ENCODE peak calls at places on chromosome 3, in six cellular contexts. C is esophagus squamous epithelium, E is heart left ventricle, T is HCT116, L is H1, B is gastrocnemius medialis. K is an unnamed sample.

GRCh38 chr3:50323614-50324199 is 1.2 kb upstream of the HYAL2 start:
- DNase-seq in C (no peak), B (no peak), L (no peak), E (peak), T (no peak), K (no peak)

GRCh38 chr3:58488962-58489361 is 2.9 kb upstream of the KCTD6 start:
- DNase-seq in B (no peak), T (no peak), C (no peak), E (no peak), L (no peak), K (no peak)

GRCh38 chr3:194985031-194985578 is 285.9 kb downstream of the XXYLT1 start:
- DNase-seq in T (peak), B (peak), C (peak), E (peak), L (peak), K (no peak)

GRCh38 chr3:118793176-118793575 is 241.5 kb downstream of the IGSF11 start:
- DNase-seq in C (no peak), E (no peak), T (no peak), L (no peak), B (no peak), K (no peak)

GRCh38 chr3:145422541-145422940 is 738.4 kb downstream of the PLOD2 start:
- DNase-seq in T (no peak), E (no peak), C (no peak), L (no peak), B (no peak), K (no peak)

GRCh38 chr3:42025388-42026138 is 63.7 kb upstream of the ULK4 start:
- DNase-seq in L (no peak), T (peak), B (peak), E (peak), C (peak), K (peak)

GRCh38 chr3:60430208-60430607 is 821.0 kb downstream of the FHIT start:
- DNase-seq in L (no peak), B (no peak), T (no peak), E (no peak), C (no peak), K (no peak)

GRCh38 chr3:29374255-29374654 is 93.4 kb downstream of the RBMS3 start:
- DNase-seq in C (no peak), B (no peak), L (no peak), E (no peak), T (no peak), K (no peak)

GRCh38 chr3:73624363-73625123 is at the start of gene PDZRN3:
- DNase-seq in C (no peak), L (peak), B (peak), T (no peak), E (peak), K (no peak)

GRCh38 chr3:73623996-73624362 is 762 bp downstream of the PDZRN3 start:
- DNase-seq in B (peak), L (peak), T (no peak), C (no peak), E (peak), K (no peak)

GRCh38 chr3:73623316-73623715 is 1.4 kb downstream of the PDZRN3 start:
- DNase-seq in T (no peak), L (no peak), C (no peak), B (no peak), E (peak), K (no peak)

GRCh38 chr3:73621388-73621787 is 3.4 kb downstream of the PDZRN3 start:
- DNase-seq in E (peak), T (no peak), C (no peak), L (no peak), B (peak), K (no peak)

GRCh38 chr3:73622135-73622534 is 2.6 kb downstream of the PDZRN3 start:
- DNase-seq in B (peak), T (no peak), E (peak), C (no peak), L (no peak), K (no peak)
- TF ChIP-seq POLR2A in B (no peak), T (no peak), E (no peak), C (no peak), L (no peak), K (no peak)

DNA sequence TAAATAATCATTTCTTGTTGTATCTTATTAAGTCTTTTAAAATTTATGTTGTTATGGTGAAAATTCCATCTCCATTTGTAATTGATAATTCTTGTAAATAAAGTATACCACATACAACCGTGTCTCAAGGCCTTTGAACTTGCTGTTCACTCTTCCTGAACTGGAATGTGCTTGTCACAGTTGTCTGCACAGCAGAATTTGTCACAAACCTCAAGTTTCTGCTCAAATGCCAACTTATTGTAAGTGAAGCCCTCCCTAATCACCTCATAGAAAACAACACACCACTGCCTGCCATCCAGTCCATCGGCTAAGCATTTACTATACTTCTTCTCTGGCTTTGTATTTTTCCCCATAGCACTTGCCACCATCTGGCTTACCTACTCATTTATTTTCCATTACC is 192.3 kb downstream of the THRB start:
- DNase-seq in E (no peak), L (no peak), C (no peak), T (no peak), B (no peak), K (no peak)
- TF ChIP-seq POLR2A in E (no peak), L (no peak), C (no peak), T (no peak), B (no peak), K (no peak)

GRCh38 chr3:142724682-142725351 is 983 bp downstream of the TRPC1 start:
- DNase-seq in B (no peak), T (peak), L (peak), C (no peak), E (peak), K (no peak)
- TF ChIP-seq POLR2A in B (no peak), T (no peak), L (peak), C (no peak), E (no peak), K (no peak)

GRCh38 chr3:149872589-149872988 is 59.6 kb downstream of the RNF13 start:
- DNase-seq in E (no peak), L (no peak), T (no peak), C (no peak), B (no peak), K (no peak)
- TF ChIP-seq POLR2A in E (no peak), L (no peak), T (no peak), C (no peak), B (no peak), K (no peak)

GRCh38 chr3:128051459-128051836 is 789 bp upstream of the SEC61A1 start:
- DNase-seq in C (no peak), B (no peak), T (no peak), L (no peak), E (no peak), K (no peak)

GRCh38 chr3:128050597-128050996 is 1.6 kb upstream of the SEC61A1 start:
- DNase-seq in E (peak), C (no peak), T (no peak), B (no peak), L (no peak), K (no peak)

GRCh38 chr3:128052831-128053419 is 688 bp downstream of the SEC61A1 start:
- DNase-seq in L (no peak), E (no peak), C (no peak), T (no peak), B (peak), K (no peak)

GRCh38 chr3:128053614-128054013 is 1.4 kb downstream of the SEC61A1 start:
- DNase-seq in E (no peak), B (no peak), C (no peak), T (no peak), L (no peak), K (no peak)

DNA sequence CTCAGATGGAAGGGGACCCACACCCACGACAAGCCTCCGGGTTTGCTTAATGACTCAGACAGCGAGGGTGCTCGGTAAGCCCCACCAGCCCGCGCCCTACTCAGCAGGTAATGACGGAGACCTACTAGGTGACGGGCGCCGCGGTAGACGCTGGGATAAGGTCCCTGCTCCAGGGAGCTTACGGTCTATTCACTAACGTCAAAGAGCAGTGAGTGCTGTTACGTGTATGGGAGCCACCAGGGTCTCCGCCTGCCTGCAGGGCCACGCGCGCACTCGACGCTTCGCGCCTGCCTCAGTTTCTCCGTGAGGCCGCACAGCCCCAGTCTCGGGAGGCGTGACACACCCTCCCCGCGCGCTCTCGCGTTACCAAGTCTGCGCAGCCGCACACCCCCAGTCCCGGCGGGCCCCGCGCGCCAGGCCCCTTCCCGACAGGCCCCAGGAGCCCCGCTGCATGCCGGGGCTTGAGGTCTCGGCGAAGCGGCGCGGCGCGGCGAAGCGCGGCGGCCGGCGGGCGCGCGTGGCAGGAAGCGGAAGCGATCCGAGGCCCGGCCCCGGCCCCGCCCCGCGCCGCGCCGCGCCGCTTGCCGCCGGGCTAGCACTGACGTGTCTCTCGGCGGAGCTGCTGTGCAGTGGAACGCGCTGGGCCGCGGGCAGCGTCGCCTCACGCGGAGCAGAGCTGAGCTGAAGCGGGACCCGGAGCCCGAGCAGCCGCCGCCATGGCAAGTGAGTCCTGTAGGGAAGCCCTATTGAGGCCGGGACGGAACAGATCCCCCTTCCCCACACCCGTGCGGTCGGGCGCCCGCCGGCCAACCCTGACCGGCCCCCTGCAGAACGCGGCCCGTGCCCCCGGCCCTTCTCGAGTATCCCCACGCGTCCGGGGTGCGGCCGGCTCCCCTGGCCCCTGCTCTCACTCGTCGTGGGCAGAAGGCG is at the start of gene SEC61A1:
- DNase-seq in E (peak), B (peak), C (peak), T (peak), L (peak), K (peak)
- TF ChIP-seq POLR2A in E (peak), B (peak), C (no peak), T (peak), L (no peak), K (peak)

DNA sequence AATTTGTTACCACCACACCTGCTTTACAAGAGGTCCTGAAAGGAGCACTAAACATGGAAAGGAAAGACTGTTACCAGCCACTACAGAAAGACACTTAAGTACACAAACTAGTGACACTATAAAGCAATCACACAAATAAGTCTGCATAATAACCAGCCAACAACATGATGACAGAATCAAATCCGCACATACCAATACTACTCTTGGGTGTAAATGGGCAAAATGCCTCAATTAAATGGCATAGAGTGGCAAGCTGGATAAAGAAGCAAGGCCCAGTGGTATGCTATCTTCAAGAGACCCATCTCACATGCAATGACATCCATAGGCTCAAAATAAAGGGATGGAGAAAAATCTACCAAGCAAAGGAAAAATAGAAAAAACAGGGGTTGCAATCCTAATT is 106.8 kb upstream of the PRR23C start:
- DNase-seq in T (no peak), B (no peak), C (no peak), E (no peak), L (no peak), K (no peak)
- TF ChIP-seq POLR2A in T (no peak), B (no peak), C (no peak), E (no peak), L (no peak), K (no peak)

DNA sequence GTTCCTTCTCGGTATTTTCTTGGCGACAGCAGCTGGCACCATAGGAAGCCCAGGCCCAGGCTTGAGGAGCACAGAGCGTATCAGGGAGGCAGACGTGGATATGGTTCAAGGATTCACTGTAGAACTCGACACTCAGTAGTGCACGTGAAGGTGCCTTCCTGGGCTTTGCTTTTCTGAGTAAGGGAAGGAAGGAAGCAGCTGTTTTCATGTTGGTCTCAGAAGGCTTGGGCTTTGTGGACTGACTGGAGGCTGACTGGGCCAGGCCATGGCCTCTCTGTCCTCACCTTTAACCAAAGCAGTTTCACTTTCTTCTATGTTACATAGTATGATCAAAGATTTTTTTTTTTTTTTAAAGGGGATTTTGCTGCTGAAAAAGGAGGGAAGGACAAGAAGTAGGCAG is 6.9 kb upstream of the GHRL start:
- DNase-seq in B (no peak), E (no peak), T (no peak), L (no peak), C (no peak), K (no peak)
- TF ChIP-seq POLR2A in B (no peak), E (no peak), T (no peak), L (no peak), C (no peak), K (peak)

DNA sequence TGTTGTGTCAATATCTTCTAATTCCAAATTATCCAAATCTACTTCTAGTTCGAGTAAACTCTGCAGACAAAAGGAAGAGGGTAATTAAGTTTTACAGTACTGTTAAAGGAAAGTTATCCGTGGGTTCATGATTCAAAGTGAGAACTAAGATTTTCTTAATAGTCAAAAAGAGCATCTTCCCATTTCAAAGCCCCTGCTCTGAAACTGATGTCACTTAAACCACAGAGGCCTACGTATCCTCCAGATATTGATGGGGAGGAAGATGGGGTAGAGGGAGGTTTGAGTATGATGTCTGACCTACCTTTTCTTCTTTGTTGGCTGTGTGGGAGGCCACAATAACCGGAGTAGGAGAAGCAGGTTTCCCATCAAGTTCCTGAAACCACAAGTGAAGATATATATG is 14.1 kb downstream of the MRPS22 start:
- DNase-seq in B (no peak), T (no peak), L (no peak), E (no peak), C (no peak), K (no peak)
- TF ChIP-seq POLR2A in B (no peak), T (no peak), L (no peak), E (no peak), C (no peak), K (no peak)